ENCODE peak calls at places on chromosomes 2 and 18, in ten cellular contexts. D, N, F, X, S, M, Y, L, U and C are unnamed samples.

GRCh38 chr2:45992021-45992745 is 305.0 kb upstream of the EPAS1 start:
- DNase-seq in D (peak; percentile 83), N (no peak), F (peak; percentile 70), X (peak; percentile 86), S (no peak), M (no peak), Y (peak; percentile 65), L (no peak), U (no peak), C (no peak)

GRCh38 chr2:12097860-12098259 is 351.4 kb downstream of the LPIN1 start:
- DNase-seq in D (no peak), N (no peak), F (no peak), X (no peak), S (no peak), M (no peak), Y (no peak), L (no peak), U (no peak), C (no peak)

GRCh38 chr2:238231251-238231793 is 8.5 kb downstream of the HES6 start:
- DNase-seq in D (peak; percentile 92), N (peak; percentile 84), F (peak; percentile 91), X (peak; percentile 20), S (no peak), M (peak; percentile 76), Y (no peak), L (peak; percentile 75), U (peak; percentile 74), C (peak; percentile 90)

GRCh38 chr2:6919912-6920905 is 3.0 kb downstream of the RNF144A start:
- DNase-seq in D (no peak), N (no peak), F (no peak), X (no peak), S (no peak), M (no peak), Y (no peak), L (no peak), U (no peak), C (peak; percentile 22)

GRCh38 chr2:179770029-179770428 is 91.4 kb downstream of the ZNF385B start:
- DNase-seq in D (no peak), N (no peak), F (no peak), X (no peak), S (no peak), M (no peak), Y (no peak), L (no peak), U (no peak), C (no peak)

GRCh38 chr2:54952978-54953456 is 97.2 kb downstream of the RTN4 start:
- DNase-seq in D (no peak), N (no peak), F (no peak), X (no peak), S (no peak), M (no peak), Y (peak; percentile 66), L (no peak), U (no peak), C (no peak)

GRCh38 chr2:10402652-10403215 is 45.4 kb downstream of the ODC1 start:
- DNase-seq in D (no peak), N (no peak), F (no peak), X (no peak), S (no peak), M (no peak), Y (no peak), L (no peak), U (no peak), C (no peak)

GRCh38 chr2:128506534-128506933 is 187.9 kb upstream of the HS6ST1 start:
- DNase-seq in D (no peak), N (no peak), F (no peak), X (no peak), S (no peak), M (no peak), Y (no peak), L (no peak), U (no peak), C (no peak)

GRCh38 chr18:13271512-13271911 is 53.0 kb downstream of the LDLRAD4 start:
- DNase-seq in D (no peak), N (no peak), F (no peak), X (no peak), S (no peak), M (no peak), Y (no peak), L (no peak), U (peak; percentile 58), C (no peak)

GRCh38 chr2:241950878-241951331 is 81.4 kb downstream of the RTP5 start:
- DNase-seq in D (peak; percentile 82), N (peak; percentile 95), F (peak; percentile 80), X (peak; percentile 12), S (no peak), M (peak; percentile 79), Y (peak; percentile 41), L (peak; percentile 39), U (peak; percentile 72), C (peak; percentile 97)

GRCh38 chr2:177545981-177546600 is 153.5 kb downstream of the AGPS start:
- DNase-seq in D (no peak), N (no peak), F (no peak), X (no peak), S (no peak), M (no peak), Y (no peak), L (no peak), U (no peak), C (peak; percentile 35)

GRCh38 chr18:79905993-79906392 is 45.5 kb downstream of the SLC66A2 start:
- DNase-seq in D (no peak), N (no peak), F (no peak), X (no peak), S (no peak), M (no peak), Y (no peak), L (no peak), U (no peak), C (no peak)

GRCh38 chr2:109218087-109218791 is 89.2 kb downstream of the SH3RF3 start:
- DNase-seq in D (no peak), N (no peak), F (peak; percentile 43), X (peak; percentile 73), S (no peak), M (no peak), Y (no peak), L (peak; percentile 32), U (no peak), C (no peak)

GRCh38 chr2:181054256-181054655 is 73.9 kb downstream of the UBE2E3 start:
- DNase-seq in D (no peak), N (no peak), F (no peak), X (no peak), S (no peak), M (no peak), Y (no peak), L (no peak), U (no peak), C (no peak)

GRCh38 chr2:96265349-96265839 is 403 bp downstream of the TMEM127 start:
- DNase-seq in D (no peak), N (peak; percentile 57), F (peak; percentile 83), X (no peak), S (no peak), M (no peak), Y (no peak), L (no peak), U (peak; percentile 59), C (peak; percentile 66)

GRCh38 chr2:143375376-143375880 is 246.2 kb downstream of the ARHGAP15 start:
- DNase-seq in D (no peak), N (no peak), F (no peak), X (no peak), S (no peak), M (no peak), Y (no peak), L (no peak), U (no peak), C (no peak)

GRCh38 chr18:22346342-22346967 is 71.3 kb downstream of the CTAGE1 start:
- DNase-seq in D (peak; percentile 50), N (no peak), F (no peak), X (peak; percentile 73), S (no peak), M (peak; percentile 71), Y (peak; percentile 66), L (no peak), U (peak; percentile 63), C (no peak)

GRCh38 chr18:58400337-58400885 is 228.5 kb downstream of the ALPK2 start:
- DNase-seq in D (no peak), N (no peak), F (no peak), X (no peak), S (no peak), M (no peak), Y (peak; percentile 29), L (no peak), U (no peak), C (no peak)

GRCh38 chr2:54161660-54162059 is 46.2 kb downstream of the ACYP2 start:
- DNase-seq in D (no peak), N (no peak), F (no peak), X (no peak), S (no peak), M (no peak), Y (no peak), L (no peak), U (no peak), C (no peak)

GRCh38 chr2:144328933-144329332 is 191.0 kb downstream of the ZEB2 start:
- DNase-seq in D (no peak), N (no peak), F (no peak), X (no peak), S (no peak), M (no peak), Y (no peak), L (no peak), U (no peak), C (no peak)

GRCh38 chr2:202133556-202134245 is 60.6 kb downstream of the KIAA2012 start:
- DNase-seq in D (no peak), N (no peak), F (no peak), X (no peak), S (no peak), M (no peak), Y (peak; percentile 73), L (no peak), U (no peak), C (no peak)

GRCh38 chr2:8424997-8425900 is 256.6 kb upstream of the ID2 start:
- DNase-seq in D (no peak), N (no peak), F (peak; percentile 44), X (no peak), S (no peak), M (no peak), Y (no peak), L (peak; percentile 35), U (no peak), C (no peak)

GRCh38 chr18:61890344-61890743 is 2.5 kb downstream of the RNF152 start:
- DNase-seq in D (no peak), N (no peak), F (no peak), X (no peak), S (no peak), M (no peak), Y (no peak), L (no peak), U (no peak), C (no peak)

GRCh38 chr18:5440297-5440696 is 103.5 kb downstream of the EPB41L3 start:
- DNase-seq in D (no peak), N (no peak), F (no peak), X (no peak), S (peak; percentile 65), M (no peak), Y (no peak), L (no peak), U (no peak), C (no peak)

GRCh38 chr2:241842620-241843211 is 16.0 kb downstream of the PDCD1 start:
- DNase-seq in D (peak; percentile 65), N (no peak), F (peak; percentile 85), X (no peak), S (no peak), M (peak; percentile 32), Y (no peak), L (peak; percentile 61), U (no peak), C (no peak)

GRCh38 chr2:152594022-152594712 is 123.1 kb downstream of the PRPF40A start:
- DNase-seq in D (peak; percentile 83), N (no peak), F (peak; percentile 70), X (no peak), S (peak; percentile 8), M (no peak), Y (no peak), L (peak; percentile 56), U (no peak), C (no peak)

GRCh38 chr2:44707945-44708645 is 233.4 kb upstream of the SIX3 start:
- DNase-seq in D (no peak), N (no peak), F (no peak), X (no peak), S (peak; percentile 84), M (no peak), Y (no peak), L (no peak), U (no peak), C (no peak)

GRCh38 chr2:42585779-42586178 is 17.3 kb downstream of the MTA3 start:
- DNase-seq in D (no peak), N (no peak), F (no peak), X (no peak), S (no peak), M (no peak), Y (no peak), L (no peak), U (no peak), C (no peak)